ENCODE peak calls at places on chromosomes 16 and 17, in seven cellular contexts. T is neuronal stem cell, A is lower lobe of right lung, S is lung, Q is GM23248, O is lower leg skin, D is BJ. B is an unnamed sample.

GRCh38 chr16:27169511-27170071 is 33.7 kb upstream of the KDM8 start:
- DNase-seq in S (no peak), O (peak), D (no peak), A (no peak), T (no peak), Q (peak), B (no peak)

GRCh38 chr16:46885960-46886763 is 2.0 kb downstream of the GPT2 start:
- DNase-seq in T (peak), D (no peak), S (no peak), Q (peak), A (no peak), O (no peak), B (no peak)

GRCh38 chr16:88999457-89000206 is 22.6 kb upstream of the CBFA2T3 start:
- DNase-seq in Q (peak), S (no peak), O (no peak), D (no peak), A (no peak), T (no peak), B (peak)

GRCh38 chr17:77365584-77366186 is 224.9 kb downstream of the SEC14L1 start:
- DNase-seq in D (no peak), O (peak), A (no peak), S (no peak), Q (peak), T (no peak), B (peak)

GRCh38 chr16:87654826-87655225 is 52.5 kb downstream of the JPH3 start:
- DNase-seq in D (no peak), T (no peak), O (no peak), Q (no peak), S (no peak), A (no peak), B (no peak)

GRCh38 chr16:81520151-81520470 is 75.5 kb downstream of the CMIP start:
- DNase-seq in T (no peak), O (no peak), Q (no peak), S (no peak), A (peak), D (no peak), B (no peak)

GRCh38 chr16:67884684-67885083 is at the start of gene NRN1L:
- DNase-seq in A (peak), O (peak), Q (peak), D (peak), T (peak), S (peak), B (peak)

GRCh38 chr17:46738544-46738943 is 79.9 kb downstream of the WNT3 start:
- DNase-seq in T (no peak), D (no peak), A (no peak), Q (peak), O (no peak), S (no peak), B (no peak)

GRCh38 chr16:9840761-9841665 is 341.2 kb downstream of the GRIN2A start:
- DNase-seq in Q (no peak), S (no peak), A (no peak), T (no peak), D (no peak), O (no peak), B (no peak)

GRCh38 chr17:43832168-43832975 is 574 bp downstream of the MPP3 start:
- DNase-seq in D (no peak), S (peak), O (no peak), Q (peak), T (no peak), A (peak), B (peak)

GRCh38 chr16:63876096-63876495 is 1245.8 kb downstream of the CDH11 start:
- DNase-seq in S (no peak), Q (peak), T (no peak), A (no peak), O (peak), D (no peak), B (no peak)

GRCh38 chr16:84379731-84380369 is 11.5 kb downstream of the ATP2C2 start:
- DNase-seq in O (no peak), T (no peak), D (no peak), Q (no peak), A (no peak), S (no peak), B (no peak)

GRCh38 chr16:70788668-70789161 is 12.2 kb downstream of the VAC14 start:
- DNase-seq in O (no peak), D (no peak), S (no peak), T (no peak), Q (peak), A (no peak), B (no peak)

GRCh38 chr17:4204676-4205075 is 59.1 kb downstream of the ANKFY1 start:
- DNase-seq in S (peak), Q (peak), O (peak), T (no peak), D (peak), A (no peak), B (no peak)

DNA sequence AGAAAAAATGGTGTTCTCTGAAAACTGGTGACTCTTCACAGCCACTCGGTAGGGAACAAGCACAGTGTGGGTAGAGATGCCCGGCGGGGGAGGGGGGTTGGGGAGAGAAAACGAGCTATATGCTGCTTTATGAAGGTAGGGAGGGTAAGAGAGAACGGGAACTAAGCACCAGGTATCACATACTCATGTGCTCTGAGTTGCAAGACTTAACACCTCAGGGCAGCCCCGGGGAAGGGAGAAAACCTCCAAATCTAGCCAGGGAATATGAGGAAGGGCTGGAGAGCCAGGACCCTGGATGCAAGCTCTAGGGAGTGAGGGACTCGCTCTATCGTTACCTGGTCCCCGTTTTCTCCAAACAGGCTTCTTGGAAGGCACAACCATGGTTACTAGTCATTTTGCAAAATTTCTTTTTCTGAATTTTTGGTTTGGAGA is 35.3 kb downstream of the HIC1 start:
- DNase-seq in Q (no peak), D (no peak), O (no peak), A (no peak), S (no peak), T (no peak), B (peak)
- H3K4me3 ChIP-seq in Q (peak), D (no peak), O (no peak), A (peak), S (no peak), T (no peak), B (no peak)

DNA sequence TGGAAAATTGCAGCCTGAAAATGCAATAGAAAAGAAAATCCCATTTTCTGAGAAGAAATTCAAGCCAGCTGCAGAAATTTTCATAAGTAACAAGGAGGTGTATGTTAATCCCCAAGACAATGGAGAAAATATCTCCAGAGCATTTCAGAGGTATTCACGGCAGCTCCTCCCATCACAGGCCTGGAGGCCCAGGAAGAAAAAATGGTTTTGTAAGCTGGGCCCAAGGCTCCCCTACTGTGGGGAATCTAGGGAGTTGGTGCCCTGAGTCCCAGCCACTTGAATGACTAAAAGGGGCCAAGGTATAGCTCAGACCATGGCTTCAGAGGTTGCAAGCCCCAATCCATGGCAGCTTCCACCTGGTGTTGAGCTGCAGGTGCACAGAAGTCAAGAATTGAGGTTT is 93.3 kb upstream of the ZNF267 start:
- DNase-seq in S (no peak), D (no peak), A (no peak), Q (no peak), T (no peak), O (no peak), B (no peak)
- H3K4me3 ChIP-seq in S (no peak), D (no peak), A (no peak), Q (no peak), T (no peak), O (no peak), B (no peak)

DNA sequence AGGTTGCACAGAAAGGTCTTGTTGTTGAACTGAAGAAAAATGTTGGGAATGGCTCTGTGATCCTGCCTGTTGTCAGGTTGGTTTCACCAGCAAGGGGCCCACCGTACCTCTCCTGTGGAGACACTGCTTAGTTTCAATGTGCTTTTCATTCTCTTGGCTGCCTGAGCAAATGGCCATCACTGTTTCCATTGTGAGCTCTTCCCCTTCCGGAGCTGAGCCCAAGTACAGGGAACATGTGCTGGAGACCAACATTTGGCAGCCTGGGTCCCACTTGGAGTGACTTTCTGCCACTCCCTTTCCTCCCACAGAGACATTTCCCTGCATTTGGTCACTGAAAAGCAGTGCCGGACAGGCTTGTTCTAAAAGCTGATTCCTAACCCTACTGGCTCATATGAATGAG is 23.1 kb downstream of the GABARAPL2 start:
- DNase-seq in Q (peak), D (no peak), S (no peak), A (no peak), T (no peak), O (no peak), B (no peak)
- H3K4me3 ChIP-seq in Q (no peak), D (no peak), S (no peak), A (no peak), T (no peak), O (no peak), B (no peak)

GRCh38 chr16:11570258-11570657 is 16.5 kb downstream of the LITAF start:
- DNase-seq in O (no peak), Q (no peak), A (no peak), D (no peak), T (no peak), S (no peak), B (no peak)

GRCh38 chr16:11570796-11571195 is 15.9 kb downstream of the LITAF start:
- DNase-seq in D (no peak), S (no peak), A (no peak), Q (no peak), T (no peak), O (no peak), B (no peak)

GRCh38 chr16:11575223-11575589 is 11.5 kb downstream of the LITAF start:
- DNase-seq in A (no peak), S (no peak), Q (no peak), O (no peak), T (no peak), D (no peak), B (no peak)

GRCh38 chr16:11571549-11571948 is 15.2 kb downstream of the LITAF start:
- DNase-seq in O (no peak), Q (no peak), A (no peak), D (no peak), T (no peak), S (no peak), B (no peak)

GRCh38 chr16:11572301-11572995 is 14.3 kb downstream of the LITAF start:
- DNase-seq in T (no peak), D (no peak), O (no peak), Q (no peak), A (no peak), S (no peak), B (no peak)
- H3K4me3 ChIP-seq in T (no peak), D (no peak), O (no peak), Q (no peak), A (no peak), S (no peak), B (no peak)

DNA sequence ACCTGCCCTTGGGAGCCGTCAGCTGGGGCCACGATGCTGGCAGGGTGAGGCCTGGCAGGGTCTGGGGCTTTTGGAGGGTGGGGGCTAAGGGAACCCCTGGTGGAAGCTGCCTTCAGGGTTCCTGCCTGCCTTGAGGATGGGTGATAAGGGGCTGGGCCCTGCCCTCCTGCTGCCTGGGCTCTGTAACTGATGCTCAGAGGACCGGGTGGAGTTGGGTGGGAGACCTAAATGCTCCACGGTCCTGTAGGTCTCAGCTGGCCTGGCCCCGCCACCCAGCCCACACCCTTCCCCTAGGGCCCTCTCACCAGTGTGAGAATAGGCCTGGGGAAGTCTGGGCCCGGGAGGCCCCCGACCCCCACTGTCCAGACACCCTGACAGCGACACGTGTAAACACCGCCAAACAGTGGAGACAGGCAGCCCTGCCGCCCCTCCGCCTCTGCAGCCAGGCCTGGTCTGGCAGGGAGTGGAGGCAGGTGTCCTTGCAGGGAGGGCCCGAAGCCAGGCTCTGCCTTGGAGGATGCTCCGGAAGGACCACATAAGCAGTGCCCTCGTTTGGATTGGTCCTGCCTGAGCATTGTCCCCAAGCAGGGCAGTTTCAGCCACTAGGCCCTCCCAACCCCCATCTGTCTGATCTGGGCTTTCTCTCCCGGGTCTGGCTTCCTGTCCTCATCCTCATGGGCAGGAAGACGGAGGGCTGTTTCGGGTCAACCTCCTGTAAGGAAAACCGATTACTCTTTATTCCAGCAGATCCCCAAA is 6.5 kb upstream of the BAHCC1 start:
- DNase-seq in Q (no peak), S (no peak), O (no peak), T (no peak), D (no peak), A (no peak), B (peak)
- H3K4me3 ChIP-seq in Q (no peak), S (no peak), O (no peak), T (no peak), D (no peak), A (no peak), B (no peak)

B was measured in H7.